ENCODE peak calls at places on chromosomes 5 and 9, in six cellular contexts. R, G, F, U, W and M are unnamed samples.

GRCh38 chr9:90046317-90046861 is 441.6 kb downstream of the GADD45G start:
- DNase-seq in F (no peak), W (peak; percentile 4), U (no peak), R (no peak), G (no peak), M (no peak)

GRCh38 chr5:171162602-171163001 is 146.4 kb upstream of the TLX3 start:
- DNase-seq in R (peak; percentile 18), G (no peak), F (no peak), U (no peak), W (no peak), M (no peak)

GRCh38 chr9:115141612-115142011 is 23.7 kb upstream of the TNC start:
- DNase-seq in F (no peak), G (no peak), U (no peak), R (no peak), W (no peak), M (no peak)

GRCh38 chr5:115583474-115583873 is 18.8 kb downstream of the TICAM2 start:
- DNase-seq in R (peak; percentile 17), F (no peak), W (no peak), G (no peak), U (no peak), M (no peak)

GRCh38 chr9:136685792-136686533 is 1.3 kb downstream of the AGPAT2 start:
- DNase-seq in F (no peak), U (no peak), G (no peak), W (no peak), R (no peak), M (no peak)

GRCh38 chr9:97982719-97983523 is at the start of gene ANP32B:
- DNase-seq in R (peak; percentile 71), G (peak; percentile 86), W (peak; percentile 93), U (peak; percentile 95), F (peak; percentile 96), M (peak; percentile 98)

GRCh38 chr9:96612105-96612965 is 7.3 kb downstream of the CDC14B start:
- DNase-seq in U (peak; percentile 82), R (no peak), F (no peak), W (no peak), G (peak; percentile 88), M (no peak)

GRCh38 chr5:77337716-77338115 is 127.2 kb downstream of the PDE8B start:
- DNase-seq in W (no peak), F (no peak), R (no peak), G (no peak), U (no peak), M (no peak)